ENCODE peak calls at places on chromosomes 16 and 17, in nine cellular contexts. Y is K562, T is breast epithelium, B is transverse colon, N is GM23338, Q is suprapubic skin, W is spleen, F is HCT116, C is sigmoid colon. D is an unnamed sample. For H3K4me1, the result is how much of the 10 kb centered on the place peaks cover.

GRCh38 chr16:50478773-50479149 is 69.4 kb upstream of the NKD1 start:
- DNase-seq in Y (no peak), T (no peak), B (peak), N (peak), Q (no peak), W (no peak), F (no peak), C (peak), D (no peak)

GRCh38 chr16:21656795-21657768 is 4.7 kb upstream of the IGSF6 start:
- DNase-seq in Y (peak), T (no peak), B (no peak), N (peak), Q (no peak), W (no peak), F (peak), C (no peak), D (no peak)

GRCh38 chr17:81066072-81066471 is 31.1 kb downstream of the BAIAP2 start:
- DNase-seq in Y (no peak), T (peak), B (no peak), N (no peak), Q (no peak), W (no peak), F (no peak), C (no peak), D (no peak)

GRCh38 chr17:20207295-20207985 is 198.3 kb downstream of the SPECC1 start:
- DNase-seq in Y (no peak), T (no peak), B (no peak), N (no peak), Q (no peak), W (no peak), F (no peak), C (no peak), D (no peak)

GRCh38 chr17:652310-652709 is 62.3 kb downstream of the VPS53 start:
- DNase-seq in Y (no peak), T (peak), B (peak), N (no peak), Q (peak), W (no peak), F (no peak), C (peak), D (no peak)

GRCh38 chr17:10216213-10216982 is 18.0 kb upstream of the GAS7 start:
- DNase-seq in Y (no peak), T (no peak), B (no peak), N (peak), Q (no peak), W (no peak), F (no peak), C (no peak), D (no peak)

GRCh38 chr17:30477758-30478115 is 529 bp downstream of the GOSR1 start:
- DNase-seq in Y (no peak), T (no peak), B (no peak), N (peak), Q (no peak), W (no peak), F (no peak), C (no peak), D (no peak)

GRCh38 chr17:44829558-44830358 is at the start of gene GJC1:
- DNase-seq in Y (peak), T (no peak), B (peak), N (peak), Q (no peak), W (peak), F (no peak), C (peak), D (no peak)

GRCh38 chr17:44738214-44738906 is 20.4 kb upstream of the ADAM11 start:
- DNase-seq in Y (no peak), T (no peak), B (no peak), N (no peak), Q (no peak), W (no peak), F (no peak), C (no peak), D (no peak)

GRCh38 chr16:8936421-8936820 is 27.3 kb downstream of the USP7 start:
- DNase-seq in Y (peak), T (no peak), B (peak), N (peak), Q (no peak), W (peak), F (peak), C (no peak), D (peak)

GRCh38 chr17:29176500-29177351 is 3.5 kb downstream of the MYO18A start:
- DNase-seq in Y (peak), T (no peak), B (peak), N (peak), Q (no peak), W (peak), F (no peak), C (peak), D (no peak)

GRCh38 chr16:54928421-54929089 is 2.1 kb upstream of the IRX5 start:
- DNase-seq in Y (peak), T (peak), B (no peak), N (peak), Q (peak), W (peak), F (no peak), C (no peak), D (no peak)

GRCh38 chr17:46092996-46093395 is 93.9 kb downstream of the STH start:
- DNase-seq in Y (no peak), T (no peak), B (no peak), N (no peak), Q (no peak), W (no peak), F (no peak), C (no peak), D (no peak)

GRCh38 chr16:58464047-58464915 is 35.7 kb upstream of the NDRG4 start:
- DNase-seq in Y (no peak), T (no peak), B (no peak), N (peak), Q (no peak), W (peak), F (no peak), C (no peak), D (no peak)

GRCh38 chr16:66344533-66345145 is 21.9 kb upstream of the CDH5 start:
- DNase-seq in Y (peak), T (no peak), B (no peak), N (peak), Q (no peak), W (peak), F (no peak), C (no peak), D (no peak)

GRCh38 chr16:441447-441846 is 16.0 kb downstream of the RAB11FIP3 start:
- DNase-seq in Y (no peak), T (no peak), B (no peak), N (no peak), Q (no peak), W (no peak), F (no peak), C (no peak), D (no peak)

GRCh38 chr16:77288222-77288621 is 89.0 kb downstream of the SYCE1L start:
- DNase-seq in Y (no peak), T (no peak), B (no peak), N (no peak), Q (no peak), W (no peak), F (no peak), C (no peak), D (no peak)

GRCh38 chr16:17386229-17386628 is 84.5 kb downstream of the XYLT1 start:
- DNase-seq in Y (no peak), T (no peak), B (no peak), N (no peak), Q (no peak), W (no peak), F (no peak), C (no peak), D (no peak)

GRCh38 chr17:50518265-50519023 is 10.2 kb downstream of the MYCBPAP start:
- DNase-seq in Y (no peak), T (no peak), B (no peak), N (no peak), Q (no peak), W (no peak), F (no peak), C (peak), D (no peak)

GRCh38 chr17:48176456-48176855 is 68.9 kb downstream of the SNX11 start:
- DNase-seq in Y (no peak), T (no peak), B (no peak), N (no peak), Q (no peak), W (no peak), F (no peak), C (no peak), D (no peak)

GRCh38 chr16:21704733-21705132 is 41.0 kb downstream of the OTOA start:
- DNase-seq in Y (peak), T (no peak), B (no peak), N (no peak), Q (no peak), W (no peak), F (no peak), C (no peak), D (no peak)

GRCh38 chr17:78294776-78295175 is 63.3 kb downstream of the TMEM235 start:
- DNase-seq in Y (no peak), T (no peak), B (no peak), N (no peak), Q (no peak), W (no peak), F (peak), C (no peak), D (no peak)

GRCh38 chr16:84396537-84397008 is 28.2 kb downstream of the ATP2C2 start:
- DNase-seq in Y (no peak), T (no peak), B (no peak), N (peak), Q (no peak), W (no peak), F (no peak), C (no peak), D (no peak)

GRCh38 chr16:63982156-63982555 is 1139.7 kb downstream of the CDH11 start:
- DNase-seq in Y (no peak), T (no peak), B (no peak), N (peak), Q (no peak), W (no peak), F (no peak), C (no peak), D (no peak)

GRCh38 chr17:45288825-45289224 is 26.9 kb upstream of the SPATA32 start:
- DNase-seq in Y (no peak), T (peak), B (no peak), N (no peak), Q (peak), W (no peak), F (no peak), C (peak), D (no peak)

DNA sequence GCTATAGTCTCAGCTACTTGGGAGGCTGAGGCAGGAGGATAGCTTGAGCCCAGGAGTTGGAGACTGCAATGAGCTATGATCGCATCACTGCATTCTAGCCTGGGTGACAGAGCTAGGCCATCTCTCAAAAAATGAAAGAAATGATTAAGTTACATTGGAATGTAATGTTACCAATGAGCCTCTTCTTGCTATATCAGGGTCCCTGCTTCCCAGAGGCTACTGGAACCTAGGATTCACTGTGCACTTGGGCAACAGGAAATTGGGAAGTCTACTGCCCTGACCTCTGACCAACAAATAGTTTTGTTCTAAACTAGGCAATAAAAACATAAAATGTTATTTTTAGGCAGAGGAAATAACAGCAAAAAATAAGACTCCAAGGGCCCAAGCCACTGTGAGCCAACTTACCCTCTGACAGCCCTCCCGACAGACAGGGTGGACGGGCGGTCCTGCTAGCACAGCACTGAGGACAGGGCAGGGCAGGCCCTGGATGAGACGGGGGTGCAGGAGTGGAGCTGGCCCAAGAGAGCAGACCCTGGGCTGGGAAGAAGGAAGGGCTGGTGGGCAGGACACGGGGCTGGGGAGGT is 27.5 kb downstream of the NSMCE1 start:
- DNase-seq in Y (no peak), T (no peak), B (no peak), N (no peak), Q (peak), W (peak), F (no peak), C (peak), D (no peak)
- TF ChIP-seq POLR2AphosphoS5 in Y (no peak), T (no peak), B (no peak), N (no peak), Q (no peak), W (peak), F (no peak), C (no peak), D (no peak)

DNA sequence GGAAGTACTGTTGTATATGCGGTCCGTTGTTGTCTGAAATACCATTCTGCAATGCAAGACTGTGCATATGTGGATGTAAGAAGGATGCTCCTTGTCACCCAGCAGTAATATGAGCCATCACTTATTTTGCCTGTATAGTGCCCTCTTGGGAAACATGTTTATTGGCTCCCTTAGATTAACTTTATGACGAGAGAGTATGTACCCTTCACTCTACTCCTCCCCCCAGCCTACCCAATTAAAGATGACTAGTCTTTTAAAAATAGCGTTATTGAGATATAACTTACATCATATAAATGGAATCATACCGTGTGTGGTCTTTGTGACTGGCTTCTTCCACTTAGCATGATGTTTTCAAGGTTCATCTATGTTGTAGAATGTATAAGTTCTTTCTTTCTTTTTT is 33.6 kb downstream of the FTO start:
- DNase-seq in Y (no peak), T (no peak), B (no peak), N (no peak), Q (no peak), W (no peak), F (no peak), C (no peak), D (no peak)
- H3K4me1 ChIP-seq in Y (under half), T (under half), B (under half), N (under half), Q (under half), W (under half), F (under half), C (under half), D (under half)

GRCh38 chr17:75721463-75722011 is 278 bp downstream of the ITGB4 start:
- DNase-seq in Y (no peak), T (no peak), B (peak), N (peak), Q (peak), W (no peak), F (no peak), C (no peak), D (no peak)
- H3K4me3 ChIP-seq in Y (peak), T (peak), B (peak), N (peak), Q (peak), W (peak), F (peak), C (peak), D (peak)

DNA sequence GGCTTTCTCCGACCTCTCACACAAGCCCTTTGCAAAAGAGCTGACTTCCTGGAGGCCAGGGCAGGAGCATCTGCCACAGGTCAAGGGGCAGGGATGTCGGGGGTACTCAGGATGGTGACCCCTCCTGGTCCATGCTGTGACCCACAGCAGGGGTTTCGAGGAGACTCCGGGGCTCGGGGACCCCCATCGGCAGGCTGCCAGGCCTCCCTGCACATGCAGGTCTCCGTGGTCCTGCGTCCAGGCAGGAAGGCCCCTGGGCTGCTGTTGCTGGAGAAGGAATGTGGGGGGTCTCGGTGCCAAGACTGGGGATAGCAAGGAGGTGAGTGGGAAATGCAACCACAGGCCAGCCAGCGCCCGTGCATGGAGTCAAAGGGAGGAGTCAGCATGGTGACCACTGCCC is 11.6 kb downstream of the NATD1 start:
- DNase-seq in Y (no peak), T (no peak), B (no peak), N (no peak), Q (no peak), W (no peak), F (no peak), C (no peak), D (no peak)
- TF ChIP-seq POLR2AphosphoS5 in Y (no peak), T (no peak), B (no peak), N (no peak), Q (no peak), W (no peak), F (no peak), C (no peak), D (no peak)

GRCh38 chr17:79918581-79919163 is 79.4 kb upstream of the CBX4 start:
- DNase-seq in Y (no peak), T (no peak), B (no peak), N (peak), Q (no peak), W (no peak), F (no peak), C (no peak), D (no peak)

GRCh38 chr17:79916506-79916905 is 77.3 kb upstream of the CBX4 start:
- DNase-seq in Y (no peak), T (no peak), B (no peak), N (no peak), Q (no peak), W (peak), F (no peak), C (no peak), D (no peak)

GRCh38 chr17:79916991-79917901 is 78.0 kb upstream of the CBX4 start:
- DNase-seq in Y (no peak), T (no peak), B (no peak), N (no peak), Q (no peak), W (peak), F (no peak), C (no peak), D (no peak)

GRCh38 chr17:79919164-79919585 is 79.9 kb upstream of the CBX4 start:
- DNase-seq in Y (no peak), T (peak), B (peak), N (peak), Q (no peak), W (peak), F (no peak), C (peak), D (no peak)

GRCh38 chr17:79917902-79918484 is 78.8 kb upstream of the CBX4 start:
- DNase-seq in Y (no peak), T (no peak), B (no peak), N (peak), Q (no peak), W (peak), F (no peak), C (no peak), D (no peak)
- H3K4me1 ChIP-seq in Y (under half), T (under half), B (under half), N (under half), Q (under half), W (under half), F (under half), C (under half), D (under half)

DNA sequence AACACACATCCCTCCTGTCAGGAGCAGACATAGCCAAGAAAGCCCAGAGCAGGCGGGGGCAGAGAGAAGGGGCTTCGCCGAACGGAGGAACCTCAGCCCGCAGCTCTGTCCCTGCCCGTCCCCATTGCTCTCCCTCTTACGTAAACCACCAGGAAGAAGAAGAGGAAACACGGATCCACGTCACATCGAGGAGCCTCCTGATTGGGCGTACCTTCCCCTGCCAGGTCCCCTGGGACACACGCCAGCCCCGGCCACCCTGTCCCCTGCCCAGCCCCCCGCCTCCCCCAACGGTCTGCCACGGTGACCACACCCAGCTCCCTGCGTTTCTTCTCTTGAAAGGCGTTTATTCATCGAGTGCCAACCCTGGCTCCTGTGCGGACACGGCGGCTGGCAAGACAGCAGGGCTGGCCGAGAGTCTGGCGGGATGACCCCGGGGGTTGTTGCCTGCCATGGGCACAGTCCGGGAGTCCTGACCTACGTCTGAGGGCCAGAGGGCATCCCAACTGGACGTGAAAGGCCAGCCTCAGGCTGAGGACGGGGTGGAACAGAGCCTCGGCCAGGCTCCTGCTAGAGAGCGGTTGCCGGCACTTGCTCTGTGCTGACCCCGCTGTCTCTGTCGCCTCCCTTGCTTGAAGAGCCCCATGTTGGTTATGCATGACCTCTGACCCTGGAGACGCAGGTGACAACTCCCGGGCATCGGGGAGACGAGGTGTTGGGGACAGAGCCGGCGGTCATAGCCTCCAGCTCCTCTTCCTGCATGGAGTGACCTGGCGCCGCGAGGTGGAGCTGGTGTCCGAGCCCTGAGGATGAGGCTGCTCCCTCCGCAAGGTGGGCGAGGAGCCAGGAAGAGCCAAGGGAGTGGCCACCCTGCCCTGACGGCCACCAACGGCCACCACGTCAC is 40.6 kb upstream of the ACSF3 start:
- DNase-seq in Y (peak), T (peak), B (peak), N (no peak), Q (no peak), W (no peak), F (peak), C (no peak), D (no peak)
- H3K4me3 ChIP-seq in Y (no peak), T (peak), B (peak), N (no peak), Q (peak), W (peak), F (peak), C (peak), D (peak)

DNA sequence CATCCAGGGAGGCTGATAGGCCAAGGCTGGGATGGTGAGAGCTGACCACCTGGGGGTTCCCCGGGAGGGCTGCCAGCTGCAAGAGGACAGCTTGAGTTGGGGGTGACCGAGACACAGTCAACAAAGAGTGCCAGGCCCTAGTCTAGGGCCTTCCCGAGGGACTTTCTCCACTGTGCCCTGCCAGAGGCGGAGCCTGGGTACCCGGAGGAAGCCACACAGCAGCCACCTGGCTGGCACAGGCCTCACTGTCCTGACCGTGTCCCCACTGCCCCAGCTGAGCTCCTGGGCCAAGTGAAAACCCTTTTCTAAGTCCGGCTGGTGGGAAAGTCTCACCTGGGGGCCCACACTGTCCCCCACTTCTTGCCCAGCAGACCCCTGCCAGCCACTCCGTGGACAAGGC is 71.9 kb upstream of the GSE1 start:
- DNase-seq in Y (no peak), T (no peak), B (no peak), N (no peak), Q (no peak), W (no peak), F (no peak), C (no peak), D (no peak)
- TF ChIP-seq POLR2AphosphoS5 in Y (no peak), T (no peak), B (no peak), N (no peak), Q (no peak), W (no peak), F (no peak), C (no peak), D (no peak)

GRCh38 chr17:56125830-56126819 is 27.1 kb upstream of the ANKFN1 start:
- DNase-seq in Y (peak), T (peak), B (no peak), N (peak), Q (no peak), W (no peak), F (peak), C (no peak), D (no peak)

GRCh38 chr17:56136316-56136715 is 17.0 kb upstream of the ANKFN1 start:
- DNase-seq in Y (no peak), T (no peak), B (no peak), N (no peak), Q (no peak), W (no peak), F (no peak), C (no peak), D (no peak)

GRCh38 chr17:56130030-56130429 is 23.2 kb upstream of the ANKFN1 start:
- DNase-seq in Y (no peak), T (no peak), B (no peak), N (peak), Q (no peak), W (no peak), F (no peak), C (no peak), D (no peak)

GRCh38 chr17:56131431-56131830 is 21.8 kb upstream of the ANKFN1 start:
- DNase-seq in Y (no peak), T (no peak), B (no peak), N (no peak), Q (no peak), W (no peak), F (no peak), C (no peak), D (no peak)
- H3K4me1 ChIP-seq in Y (under half), T (under half), B (under half), N (under half), Q (under half), W (under half), F (under half), C (under half), D (under half)

GRCh38 chr17:32558328-32558955 is 71.6 kb downstream of the CDK5R1 start:
- DNase-seq in Y (no peak), T (no peak), B (no peak), N (no peak), Q (no peak), W (no peak), F (no peak), C (no peak), D (no peak)
- H3K4me3 ChIP-seq in Y (no peak), T (no peak), B (no peak), N (no peak), Q (no peak), W (no peak), F (no peak), C (no peak), D (no peak)